ENCODE peak calls at places on chromosome 6, in nine cellular contexts. H is T-cell; Z is effector memory CD8-positive, alpha-beta T cell; A is activated T-cell treated with anti-CD3 and anti-CD28 coated beads, Interleukin-2, amount 50 U/mL, for 4 hours; X is lower lobe of right lung; U is activated CD8-positive, alpha-beta T cell treated with anti-CD3 and anti-CD28 coated beads, Interleukin-2, amount 10 ng/mL, durations not matched to agents 7 days and 5 days; R is upper lobe of right lung; B is naive thymus-derived CD8-positive, alpha-beta T cell; I is left cardiac atrium. J is an unnamed sample.

GRCh38 chr6:160374836-160375560 is 26.8 kb downstream of the SLC22A3 start:
- ATAC-seq in H (no peak), Z (no peak), A (no peak), X (peak), U (no peak), R (peak), B (no peak), I (no peak), J (no peak)

GRCh38 chr6:2817778-2818443 is 23.8 kb downstream of the SERPINB1 start:
- ATAC-seq in H (no peak), Z (no peak), A (no peak), X (peak), U (no peak), R (peak), B (no peak), I (peak), J (no peak)

GRCh38 chr6:118679293-118679692 is 27.9 kb upstream of the CEP85L start:
- ATAC-seq in H (no peak), Z (no peak), A (no peak), X (no peak), U (no peak), R (no peak), B (no peak), I (no peak), J (no peak)

GRCh38 chr6:56380476-56380875 is 133.1 kb upstream of the COL21A1 start:
- ATAC-seq in H (no peak), Z (no peak), A (no peak), X (no peak), U (no peak), R (no peak), B (no peak), I (no peak), J (no peak)

GRCh38 chr6:103122766-103123601 is 1729.5 kb downstream of the GRIK2 start:
- ATAC-seq in H (no peak), Z (no peak), A (no peak), X (peak), U (no peak), R (peak), B (no peak), I (peak), J (no peak)

GRCh38 chr6:44254957-44255808 is 2.1 kb downstream of the SLC35B2 start:
- ATAC-seq in H (no peak), Z (no peak), A (peak), X (no peak), U (peak), R (no peak), B (no peak), I (no peak), J (no peak)

GRCh38 chr6:107894821-107895396 is 63.1 kb downstream of the SEC63 start:
- ATAC-seq in H (no peak), Z (no peak), A (no peak), X (peak), U (no peak), R (peak), B (no peak), I (no peak), J (peak)

GRCh38 chr6:107712523-107713213 is 111.4 kb downstream of the SCML4 start:
- ATAC-seq in H (peak), Z (peak), A (peak), X (no peak), U (peak), R (no peak), B (peak), I (peak), J (peak)

GRCh38 chr6:87045521-87046075 is 49.3 kb downstream of the CGA start:
- ATAC-seq in H (no peak), Z (no peak), A (no peak), X (no peak), U (no peak), R (no peak), B (no peak), I (no peak), J (no peak)

GRCh38 chr6:167078745-167079144 is 44.2 kb upstream of the CCR6 start:
- ATAC-seq in H (no peak), Z (no peak), A (peak), X (no peak), U (no peak), R (no peak), B (no peak), I (no peak), J (no peak)

GRCh38 chr6:155219299-155219698 is 44.5 kb upstream of the CLDN20 start:
- ATAC-seq in H (no peak), Z (no peak), A (no peak), X (no peak), U (no peak), R (no peak), B (no peak), I (no peak), J (no peak)

GRCh38 chr6:56440551-56440981 is 193.2 kb upstream of the COL21A1 start:
- ATAC-seq in H (no peak), Z (no peak), A (no peak), X (no peak), U (no peak), R (no peak), B (no peak), I (no peak), J (no peak)

GRCh38 chr6:40308533-40309306 is 278.4 kb downstream of the LRFN2 start:
- ATAC-seq in H (peak), Z (no peak), A (no peak), X (peak), U (peak), R (peak), B (peak), I (peak), J (peak)

GRCh38 chr6:55474386-55474785 is 104.6 kb downstream of the HMGCLL1 start:
- ATAC-seq in H (no peak), Z (no peak), A (no peak), X (no peak), U (no peak), R (no peak), B (no peak), I (no peak), J (no peak)

GRCh38 chr6:13285705-13286104 is 42.6 kb downstream of the TBC1D7 start:
- ATAC-seq in H (no peak), Z (no peak), A (no peak), X (no peak), U (no peak), R (peak), B (no peak), I (no peak), J (peak)

GRCh38 chr6:46350714-46351113 is 140.5 kb downstream of the RCAN2 start:
- ATAC-seq in H (no peak), Z (no peak), A (no peak), X (no peak), U (no peak), R (no peak), B (no peak), I (peak), J (no peak)

GRCh38 chr6:71386215-71386614 is 97.6 kb downstream of the OGFRL1 start:
- ATAC-seq in H (no peak), Z (no peak), A (no peak), X (no peak), U (no peak), R (no peak), B (no peak), I (no peak), J (no peak)

GRCh38 chr6:79461205-79461604 is 76.0 kb downstream of the LCA5 start:
- ATAC-seq in H (no peak), Z (no peak), A (no peak), X (no peak), U (no peak), R (no peak), B (no peak), I (no peak), J (peak)

GRCh38 chr6:31528307-31528777 is 420 bp upstream of the MCCD1 start:
- ATAC-seq in H (no peak), Z (no peak), A (peak), X (no peak), U (peak), R (no peak), B (peak), I (no peak), J (no peak)

GRCh38 chr6:41682497-41682961 is 44.3 kb downstream of the MDFI start:
- ATAC-seq in H (no peak), Z (no peak), A (no peak), X (no peak), U (no peak), R (no peak), B (no peak), I (peak), J (no peak)

GRCh38 chr6:158396136-158396535 is 83.9 kb downstream of the TULP4 start:
- ATAC-seq in H (no peak), Z (no peak), A (no peak), X (no peak), U (no peak), R (no peak), B (no peak), I (no peak), J (no peak)

GRCh38 chr6:108165714-108166663 is at the start of gene NR2E1:
- ATAC-seq in H (no peak), Z (no peak), A (no peak), X (no peak), U (no peak), R (no peak), B (no peak), I (no peak), J (no peak)